ENCODE peak calls at places on chromosomes 4 and X, in six cellular contexts. One of them, this sample, is unnamed.

GRCh38 chr4:20925176-20925575 is 224.9 kb downstream of the PACRGL start:
- DNase-seq in uterus: no peak
- DNase-seq in adrenal gland: no peak
- DNase-seq in IMR-90: no peak
- DNase-seq in mesendoderm: peak; percentile 3
- DNase-seq in astrocyte: no peak
- DNase-seq in this sample: no peak

GRCh38 chr4:139817657-139818452 is 152.2 kb downstream of the MGST2 start:
- DNase-seq in uterus: peak; percentile 44
- DNase-seq in IMR-90: no peak
- DNase-seq in adrenal gland: no peak
- DNase-seq in mesendoderm: no peak
- DNase-seq in astrocyte: no peak
- DNase-seq in this sample: no peak

GRCh38 chr4:138677212-138677611 is 338.4 kb upstream of the NOCT start:
- DNase-seq in adrenal gland: no peak
- DNase-seq in uterus: no peak
- DNase-seq in astrocyte: no peak
- DNase-seq in IMR-90: no peak
- DNase-seq in mesendoderm: no peak
- DNase-seq in this sample: no peak

GRCh38 chrX:112844250-112844649 is 3.6 kb upstream of the AMOT start:
- DNase-seq in astrocyte: peak; percentile 34
- DNase-seq in adrenal gland: no peak
- DNase-seq in IMR-90: peak; percentile 50
- DNase-seq in uterus: no peak
- DNase-seq in mesendoderm: no peak
- DNase-seq in this sample: no peak

GRCh38 chr4:12545845-12546244 is 938.3 kb downstream of the RAB28 start:
- DNase-seq in astrocyte: no peak
- DNase-seq in adrenal gland: no peak
- DNase-seq in IMR-90: no peak
- DNase-seq in mesendoderm: no peak
- DNase-seq in uterus: no peak
- DNase-seq in this sample: no peak

GRCh38 chr4:15754323-15754722 is 23.8 kb upstream of the CD38 start:
- DNase-seq in uterus: no peak
- DNase-seq in astrocyte: peak; percentile 88
- DNase-seq in IMR-90: peak; percentile 77
- DNase-seq in adrenal gland: peak; percentile 55
- DNase-seq in mesendoderm: no peak
- DNase-seq in this sample: peak; percentile 60

GRCh38 chr4:23788460-23788859 is 101.4 kb downstream of the PPARGC1A start:
- DNase-seq in adrenal gland: no peak
- DNase-seq in astrocyte: peak; percentile 50
- DNase-seq in IMR-90: peak; percentile 26
- DNase-seq in uterus: no peak
- DNase-seq in mesendoderm: no peak
- DNase-seq in this sample: no peak

GRCh38 chrX:133921764-133922389 is 63.5 kb downstream of the GPC3 start:
- DNase-seq in adrenal gland: peak; percentile 52
- DNase-seq in uterus: no peak
- DNase-seq in mesendoderm: peak; percentile 88
- DNase-seq in astrocyte: no peak
- DNase-seq in IMR-90: peak; percentile 5
- DNase-seq in this sample: no peak

GRCh38 chr4:2800691-2801596 is 8.1 kb downstream of the SH3BP2 start:
- DNase-seq in mesendoderm: peak; percentile 79
- DNase-seq in astrocyte: peak; percentile 58
- DNase-seq in adrenal gland: peak; percentile 82
- DNase-seq in uterus: peak; percentile 51
- DNase-seq in IMR-90: peak; percentile 37
- DNase-seq in this sample: no peak

GRCh38 chrX:154487518-154488290 is 1.3 kb upstream of the UBL4A start:
- DNase-seq in uterus: no peak
- DNase-seq in mesendoderm: no peak
- DNase-seq in astrocyte: no peak
- DNase-seq in adrenal gland: no peak
- DNase-seq in IMR-90: no peak
- DNase-seq in this sample: no peak

GRCh38 chr4:21387683-21388082 is 560.9 kb downstream of the KCNIP4 start:
- DNase-seq in uterus: no peak
- DNase-seq in adrenal gland: no peak
- DNase-seq in astrocyte: no peak
- DNase-seq in IMR-90: no peak
- DNase-seq in mesendoderm: no peak
- DNase-seq in this sample: no peak

GRCh38 chrX:45807572-45808425 is 607.1 kb upstream of the DIPK2B start:
- DNase-seq in IMR-90: peak; percentile 70
- DNase-seq in adrenal gland: no peak
- DNase-seq in mesendoderm: peak; percentile 77
- DNase-seq in astrocyte: peak; percentile 81
- DNase-seq in uterus: no peak
- DNase-seq in this sample: peak; percentile 27

GRCh38 chrX:53317365-53318069 is 36.1 kb upstream of the IQSEC2 start:
- DNase-seq in uterus: peak; percentile 61
- DNase-seq in mesendoderm: peak; percentile 67
- DNase-seq in astrocyte: peak; percentile 8
- DNase-seq in IMR-90: peak; percentile 43
- DNase-seq in adrenal gland: peak; percentile 75
- DNase-seq in this sample: peak; percentile 66

GRCh38 chr4:142565771-142566170 is 280.3 kb downstream of the INPP4B start:
- DNase-seq in adrenal gland: no peak
- DNase-seq in uterus: no peak
- DNase-seq in IMR-90: no peak
- DNase-seq in mesendoderm: no peak
- DNase-seq in astrocyte: no peak
- DNase-seq in this sample: peak; percentile 70

GRCh38 chrX:154775611-154776349 is 13.1 kb downstream of the DKC1 start:
- DNase-seq in adrenal gland: no peak
- DNase-seq in IMR-90: peak; percentile 45
- DNase-seq in astrocyte: no peak
- DNase-seq in uterus: no peak
- DNase-seq in mesendoderm: peak; percentile 22
- DNase-seq in this sample: no peak

GRCh38 chrX:39755152-39756032 is 342.4 kb downstream of the BCOR start:
- DNase-seq in astrocyte: peak; percentile 94
- DNase-seq in uterus: peak; percentile 91
- DNase-seq in IMR-90: peak; percentile 93
- DNase-seq in adrenal gland: peak; percentile 94
- DNase-seq in mesendoderm: peak; percentile 86
- DNase-seq in this sample: no peak

GRCh38 chr4:184313710-184314659 is 96.3 kb upstream of the ENPP6 start:
- DNase-seq in adrenal gland: peak; percentile 54
- DNase-seq in mesendoderm: no peak
- DNase-seq in uterus: no peak
- DNase-seq in astrocyte: no peak
- DNase-seq in IMR-90: no peak
- DNase-seq in this sample: no peak

GRCh38 chr4:132227349-132228165 is 921.5 kb upstream of the PCDH10 start:
- DNase-seq in astrocyte: peak; percentile 25
- DNase-seq in IMR-90: peak; percentile 2
- DNase-seq in mesendoderm: peak; percentile 73
- DNase-seq in adrenal gland: peak; percentile 61
- DNase-seq in uterus: no peak
- DNase-seq in this sample: no peak

GRCh38 chr4:151808120-151808529 is 47.3 kb upstream of the GATB start:
- DNase-seq in adrenal gland: no peak
- DNase-seq in mesendoderm: no peak
- DNase-seq in uterus: no peak
- DNase-seq in astrocyte: peak; percentile 49
- DNase-seq in IMR-90: peak; percentile 31
- DNase-seq in this sample: no peak

GRCh38 chr4:77564231-77564630 is 41.4 kb upstream of the CXCL13 start:
- DNase-seq in astrocyte: no peak
- DNase-seq in mesendoderm: no peak
- DNase-seq in IMR-90: no peak
- DNase-seq in uterus: peak; percentile 23
- DNase-seq in adrenal gland: peak; percentile 74
- DNase-seq in this sample: no peak

GRCh38 chrX:155068165-155068564 is 2.8 kb downstream of the CMC4 start:
- DNase-seq in IMR-90: peak; percentile 70
- DNase-seq in astrocyte: peak; percentile 57
- DNase-seq in mesendoderm: no peak
- DNase-seq in uterus: no peak
- DNase-seq in adrenal gland: no peak
- DNase-seq in this sample: no peak

GRCh38 chrX:110734894-110735541 is 60.6 kb downstream of the CHRDL1 start:
- DNase-seq in uterus: no peak
- DNase-seq in adrenal gland: no peak
- DNase-seq in mesendoderm: peak; percentile 76
- DNase-seq in astrocyte: peak; percentile 86
- DNase-seq in IMR-90: peak; percentile 69
- DNase-seq in this sample: no peak

GRCh38 chr4:41452484-41453225 is 85.3 kb upstream of the LIMCH1 start:
- DNase-seq in mesendoderm: no peak
- DNase-seq in IMR-90: no peak
- DNase-seq in astrocyte: no peak
- DNase-seq in uterus: no peak
- DNase-seq in adrenal gland: no peak
- DNase-seq in this sample: no peak

GRCh38 chr4:65623509-65623908 is 46.8 kb downstream of the EPHA5 start:
- DNase-seq in mesendoderm: no peak
- DNase-seq in uterus: no peak
- DNase-seq in adrenal gland: no peak
- DNase-seq in IMR-90: peak; percentile 67
- DNase-seq in astrocyte: peak; percentile 87
- DNase-seq in this sample: no peak

GRCh38 chr4:11597506-11597905 is 168.8 kb upstream of the HS3ST1 start:
- DNase-seq in IMR-90: no peak
- DNase-seq in mesendoderm: no peak
- DNase-seq in uterus: no peak
- DNase-seq in astrocyte: no peak
- DNase-seq in adrenal gland: no peak
- DNase-seq in this sample: no peak

GRCh38 chr4:94284889-94285288 is 57.7 kb downstream of the HPGDS start:
- DNase-seq in adrenal gland: no peak
- DNase-seq in astrocyte: no peak
- DNase-seq in uterus: no peak
- DNase-seq in mesendoderm: no peak
- DNase-seq in IMR-90: no peak
- DNase-seq in this sample: no peak
- H3K36me3 ChIP-seq in adrenal gland: peaks cover 51% of the 10 kb centered on the region
- H3K36me3 ChIP-seq in astrocyte: peaks cover 50% of the 10 kb centered on the region
- H3K36me3 ChIP-seq in uterus: no peaks in the 10 kb centered on the region
- H3K36me3 ChIP-seq in mesendoderm: no peaks in the 10 kb centered on the region
- H3K36me3 ChIP-seq in IMR-90: peaks cover 22% of the 10 kb centered on the region
- H3K36me3 ChIP-seq in this sample: peaks cover 25% of the 10 kb centered on the region

GRCh38 chr4:148075438-148075837 is 343.6 kb downstream of the ARHGAP10 start:
- DNase-seq in uterus: no peak
- DNase-seq in IMR-90: no peak
- DNase-seq in astrocyte: no peak
- DNase-seq in mesendoderm: no peak
- DNase-seq in adrenal gland: no peak
- DNase-seq in this sample: no peak

GRCh38 chr4:148074462-148074861 is 342.6 kb downstream of the ARHGAP10 start:
- DNase-seq in adrenal gland: no peak
- DNase-seq in IMR-90: no peak
- DNase-seq in mesendoderm: no peak
- DNase-seq in uterus: no peak
- DNase-seq in astrocyte: no peak
- DNase-seq in this sample: no peak

GRCh38 chr4:148073349-148073748 is 341.5 kb downstream of the ARHGAP10 start:
- DNase-seq in uterus: no peak
- DNase-seq in mesendoderm: no peak
- DNase-seq in astrocyte: no peak
- DNase-seq in IMR-90: no peak
- DNase-seq in adrenal gland: no peak
- DNase-seq in this sample: no peak

GRCh38 chr4:148071009-148071408 is 339.1 kb downstream of the ARHGAP10 start:
- DNase-seq in IMR-90: no peak
- DNase-seq in uterus: no peak
- DNase-seq in adrenal gland: no peak
- DNase-seq in astrocyte: no peak
- DNase-seq in mesendoderm: peak; percentile 48
- DNase-seq in this sample: no peak

GRCh38 chr4:148072789-148073188 is 340.9 kb downstream of the ARHGAP10 start:
- DNase-seq in astrocyte: no peak
- DNase-seq in adrenal gland: peak; percentile 43
- DNase-seq in mesendoderm: no peak
- DNase-seq in IMR-90: no peak
- DNase-seq in uterus: no peak
- DNase-seq in this sample: no peak
- H3K36me3 ChIP-seq in astrocyte: peaks cover 3% of the 10 kb centered on the region
- H3K36me3 ChIP-seq in adrenal gland: peaks cover 8% of the 10 kb centered on the region
- H3K36me3 ChIP-seq in mesendoderm: no peaks in the 10 kb centered on the region
- H3K36me3 ChIP-seq in IMR-90: peaks cover 44% of the 10 kb centered on the region
- H3K36me3 ChIP-seq in uterus: no peaks in the 10 kb centered on the region
- H3K36me3 ChIP-seq in this sample: no peaks in the 10 kb centered on the region

GRCh38 chr4:7470522-7471128 is 35.9 kb upstream of the PSAPL1 start:
- DNase-seq in mesendoderm: no peak
- DNase-seq in astrocyte: no peak
- DNase-seq in uterus: no peak
- DNase-seq in IMR-90: no peak
- DNase-seq in adrenal gland: no peak
- DNase-seq in this sample: no peak
- H3K36me3 ChIP-seq in mesendoderm: no peaks in the 10 kb centered on the region
- H3K36me3 ChIP-seq in astrocyte: no peaks in the 10 kb centered on the region
- H3K36me3 ChIP-seq in uterus: no peaks in the 10 kb centered on the region
- H3K36me3 ChIP-seq in IMR-90: no peaks in the 10 kb centered on the region
- H3K36me3 ChIP-seq in adrenal gland: no peaks in the 10 kb centered on the region
- H3K36me3 ChIP-seq in this sample: no peaks in the 10 kb centered on the region

GRCh38 chr4:152968806-152969394 is 32.8 kb downstream of the FHDC1 start:
- DNase-seq in mesendoderm: no peak
- DNase-seq in astrocyte: peak; percentile 20
- DNase-seq in adrenal gland: no peak
- DNase-seq in uterus: no peak
- DNase-seq in IMR-90: peak; percentile 39
- DNase-seq in this sample: no peak

GRCh38 chr4:152967942-152968341 is 31.8 kb downstream of the FHDC1 start:
- DNase-seq in mesendoderm: no peak
- DNase-seq in astrocyte: no peak
- DNase-seq in IMR-90: no peak
- DNase-seq in adrenal gland: no peak
- DNase-seq in uterus: no peak
- DNase-seq in this sample: no peak

GRCh38 chr4:152961752-152962117 is 25.6 kb downstream of the FHDC1 start:
- DNase-seq in astrocyte: no peak
- DNase-seq in IMR-90: peak; percentile 39
- DNase-seq in adrenal gland: no peak
- DNase-seq in uterus: no peak
- DNase-seq in mesendoderm: no peak
- DNase-seq in this sample: no peak

GRCh38 chr4:152962160-152962559 is 26.0 kb downstream of the FHDC1 start:
- DNase-seq in adrenal gland: no peak
- DNase-seq in astrocyte: no peak
- DNase-seq in mesendoderm: no peak
- DNase-seq in IMR-90: no peak
- DNase-seq in uterus: no peak
- DNase-seq in this sample: no peak

DNA sequence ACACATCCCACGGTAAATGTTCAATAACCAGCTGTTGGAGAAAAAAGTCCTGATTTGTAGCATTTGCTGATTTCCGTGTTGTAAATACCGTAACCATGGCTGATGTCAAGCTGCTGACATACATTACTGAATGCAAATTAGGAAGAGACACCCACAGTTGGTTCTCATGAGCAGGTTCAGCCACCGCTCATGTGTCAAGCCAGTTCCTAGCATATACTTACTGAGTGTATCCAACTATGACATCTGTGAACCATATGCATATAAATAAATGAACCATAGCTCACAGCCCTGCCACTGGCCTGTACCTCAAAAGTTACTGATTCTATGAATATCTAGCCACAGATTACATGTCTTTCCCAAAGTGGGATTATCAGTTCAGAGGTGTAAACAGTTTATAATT is 29.5 kb downstream of the FHDC1 start:
- DNase-seq in IMR-90: peak; percentile 23
- DNase-seq in uterus: no peak
- DNase-seq in astrocyte: no peak
- DNase-seq in adrenal gland: no peak
- DNase-seq in mesendoderm: no peak
- DNase-seq in this sample: no peak
- H3K36me3 ChIP-seq in IMR-90: no peaks in the 10 kb centered on the region
- H3K36me3 ChIP-seq in uterus: no peaks in the 10 kb centered on the region
- H3K36me3 ChIP-seq in astrocyte: no peaks in the 10 kb centered on the region
- H3K36me3 ChIP-seq in adrenal gland: no peaks in the 10 kb centered on the region
- H3K36me3 ChIP-seq in mesendoderm: peaks cover 4% of the 10 kb centered on the region
- H3K36me3 ChIP-seq in this sample: no peaks in the 10 kb centered on the region

This sample was measured in CD4-positive, alpha-beta memory T cell.